ENCODE peak calls at places on chromosomes 12 and 14, in seven cellular contexts. J is GM23338, I is colonic mucosa, O is left ventricle myocardium inferior, H is left lung, S is endodermal cell, U is fibroblast of lung. W is an unnamed sample.

GRCh38 chr12:29599397-29599796 is 101.9 kb upstream of the OVCH1 start:
- DNase-seq in O (no peak), S (no peak), I (no peak), H (no peak), J (no peak), U (peak; percentile 33), W (peak; percentile 26)

GRCh38 chr12:13229504-13229903 is 33.0 kb downstream of the EMP1 start:
- DNase-seq in H (no peak), S (peak; percentile 46), J (peak; percentile 15), I (no peak), O (no peak), U (no peak), W (no peak)

GRCh38 chr14:23638414-23639047 is 2.4 kb downstream of the DHRS2 start:
- DNase-seq in U (no peak), H (no peak), O (no peak), J (no peak), I (no peak), S (peak; percentile 33), W (no peak)

GRCh38 chr12:54075431-54075830 is 21.8 kb downstream of the HOXC4 start:
- DNase-seq in O (no peak), I (no peak), S (peak; percentile 70), U (no peak), J (peak; percentile 51), H (no peak), W (no peak)

GRCh38 chr14:92511472-92512247 is 1.9 kb upstream of the RIN3 start:
- DNase-seq in S (peak; percentile 57), U (peak; percentile 95), J (no peak), I (peak; percentile 74), H (no peak), O (no peak), W (no peak)

GRCh38 chr12:65306603-65307501 is 28.4 kb downstream of the MSRB3 start:
- DNase-seq in U (peak; percentile 70), H (peak; percentile 74), I (peak; percentile 22), J (peak; percentile 63), S (peak; percentile 70), O (peak; percentile 50), W (no peak)

GRCh38 chr12:84070311-84070710 is 842.3 kb downstream of the SLC6A15 start:
- DNase-seq in O (no peak), J (no peak), I (peak; percentile 15), H (no peak), U (peak; percentile 79), S (no peak), W (no peak)

GRCh38 chr12:10220398-10221077 is 7.9 kb downstream of the GABARAPL1 start:
- DNase-seq in S (no peak), O (peak; percentile 75), I (peak; percentile 26), J (no peak), U (peak; percentile 84), H (no peak), W (peak; percentile 90)

GRCh38 chr14:52106853-52107252 is 38.0 kb upstream of the NID2 start:
- DNase-seq in I (no peak), U (peak; percentile 27), S (no peak), H (no peak), J (no peak), O (no peak), W (no peak)

GRCh38 chr14:46580941-46581671 is 70.5 kb downstream of the RPL10L start:
- DNase-seq in U (peak; percentile 9), H (no peak), O (no peak), S (peak; percentile 69), J (peak; percentile 65), I (peak; percentile 20), W (no peak)

GRCh38 chr12:94990222-94990621 is 13.3 kb downstream of the NDUFA12 start:
- DNase-seq in O (no peak), H (no peak), I (no peak), S (no peak), J (no peak), U (no peak), W (no peak)

GRCh38 chr12:12995088-12995487 is 5.0 kb downstream of the HEBP1 start:
- DNase-seq in I (no peak), H (no peak), J (no peak), U (no peak), O (no peak), S (no peak), W (no peak)

GRCh38 chr12:10554971-10555481 is 49.3 kb downstream of the EIF2S3B start:
- DNase-seq in O (no peak), I (no peak), J (no peak), H (no peak), S (no peak), U (no peak), W (no peak)

GRCh38 chr12:124464062-124464461 is 103.3 kb downstream of the NCOR2 start:
- DNase-seq in U (no peak), J (no peak), I (no peak), S (no peak), O (peak; percentile 48), H (peak; percentile 50), W (peak; percentile 48)

GRCh38 chr12:120228291-120229070 is 27.6 kb upstream of the RPLP0 start:
- DNase-seq in I (peak; percentile 96), S (peak; percentile 99), U (peak; percentile 82), H (peak; percentile 94), J (peak; percentile 98), O (peak; percentile 87), W (peak; percentile 95)
- H3K4me1 ChIP-seq in I (peaks cover 53% of the 10 kb centered on the region), S (peaks cover 71% of the 10 kb centered on the region), U (peaks cover 53% of the 10 kb centered on the region), H (peaks cover 62% of the 10 kb centered on the region), J (peaks cover 57% of the 10 kb centered on the region), O (peaks cover 99% of the 10 kb centered on the region), W (peaks cover 83% of the 10 kb centered on the region)

GRCh38 chr14:36510874-36511273 is 9.2 kb downstream of the NKX2-1 start:
- DNase-seq in S (no peak), O (no peak), U (no peak), J (no peak), I (no peak), H (no peak), W (no peak)

GRCh38 chr14:36508418-36509051 is 11.5 kb downstream of the NKX2-1 start:
- DNase-seq in J (peak; percentile 62), U (no peak), I (no peak), O (no peak), S (peak; percentile 80), H (peak; percentile 86), W (no peak)

GRCh38 chr14:36510078-36510799 is 9.8 kb downstream of the NKX2-1 start:
- DNase-seq in H (peak; percentile 74), J (peak; percentile 61), U (no peak), S (peak; percentile 82), O (no peak), I (no peak), W (no peak)

GRCh38 chr14:36507847-36508417 is 12.1 kb downstream of the NKX2-1 start:
- DNase-seq in O (no peak), I (no peak), J (peak; percentile 46), U (no peak), S (no peak), H (no peak), W (no peak)

DNA sequence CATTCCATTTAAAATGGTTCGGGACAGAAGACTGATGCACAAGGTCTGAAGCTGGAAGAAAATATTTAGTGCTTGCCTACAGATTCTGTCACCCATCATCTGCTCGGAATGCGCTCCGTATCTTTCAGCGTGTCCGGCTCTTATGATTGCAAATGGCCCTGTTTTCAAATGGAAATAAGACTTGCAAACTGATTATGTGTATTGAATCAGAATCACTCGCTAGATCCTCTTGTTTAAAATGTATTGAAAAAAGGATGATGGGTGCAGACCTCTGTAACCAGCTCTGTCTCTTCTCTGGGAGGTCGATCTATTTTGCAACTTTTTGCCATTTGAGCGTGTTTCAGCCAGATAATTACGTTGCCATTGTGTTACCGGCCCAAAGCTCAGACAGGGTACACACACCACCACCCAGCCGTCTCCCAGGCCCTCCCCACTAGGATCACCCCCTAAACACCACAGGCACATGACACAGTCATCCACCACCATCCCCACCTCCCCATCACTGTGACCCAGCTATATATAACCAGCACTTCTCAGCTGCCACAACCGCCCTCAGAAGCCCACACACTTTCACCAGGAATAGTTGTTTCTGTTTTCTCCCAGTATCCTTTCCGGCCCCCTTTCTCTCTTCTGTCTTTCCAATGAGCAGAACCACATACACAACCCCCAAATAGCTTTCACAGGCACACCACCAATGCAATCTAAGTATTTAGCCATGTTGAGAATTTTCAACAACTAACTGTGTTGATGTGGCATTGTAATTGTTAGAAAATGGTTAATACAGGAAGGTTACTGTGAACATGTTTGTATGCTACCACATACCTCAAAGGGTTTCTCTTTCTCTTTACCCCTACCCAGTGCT is 10.7 kb downstream of the NKX2-1 start:
- DNase-seq in H (no peak), J (peak; percentile 42), I (no peak), U (no peak), S (peak; percentile 49), O (no peak), W (no peak)
- H3K4me1 ChIP-seq in H (no peaks in the 10 kb centered on the region), J (peaks cover 75% of the 10 kb centered on the region), I (no peaks in the 10 kb centered on the region), U (no peaks in the 10 kb centered on the region), S (peaks cover 19% of the 10 kb centered on the region), O (peaks cover 15% of the 10 kb centered on the region), W (peaks cover 1% of the 10 kb centered on the region)

GRCh38 chr14:105486974-105487448 is 325 bp downstream of the CRIP1 start:
- DNase-seq in S (peak; percentile 82), I (peak; percentile 86), O (peak; percentile 88), H (no peak), J (peak; percentile 62), U (no peak), W (peak; percentile 75)
- H3K4me1 ChIP-seq in S (peaks cover 7% of the 10 kb centered on the region), I (peaks cover 28% of the 10 kb centered on the region), O (peaks cover 92% of the 10 kb centered on the region), H (peaks cover 44% of the 10 kb centered on the region), J (peaks cover 6% of the 10 kb centered on the region), U (peaks cover 10% of the 10 kb centered on the region), W (peaks cover 16% of the 10 kb centered on the region)

GRCh38 chr14:65257405-65257804 is 155.1 kb upstream of the MAX start:
- DNase-seq in H (no peak), I (no peak), S (no peak), J (no peak), O (no peak), U (no peak), W (no peak)

GRCh38 chr14:65258391-65258790 is 154.1 kb upstream of the FUT8 start:
- DNase-seq in S (no peak), H (no peak), I (no peak), J (no peak), U (peak; percentile 78), O (no peak), W (no peak)

GRCh38 chr14:65256714-65257113 is 154.4 kb upstream of the MAX start:
- DNase-seq in H (no peak), U (no peak), J (no peak), S (no peak), O (no peak), I (no peak), W (no peak)

GRCh38 chr14:65255029-65255545 is 152.8 kb upstream of the MAX start:
- DNase-seq in H (no peak), J (no peak), O (no peak), S (no peak), U (peak; percentile 66), I (no peak), W (no peak)

DNA sequence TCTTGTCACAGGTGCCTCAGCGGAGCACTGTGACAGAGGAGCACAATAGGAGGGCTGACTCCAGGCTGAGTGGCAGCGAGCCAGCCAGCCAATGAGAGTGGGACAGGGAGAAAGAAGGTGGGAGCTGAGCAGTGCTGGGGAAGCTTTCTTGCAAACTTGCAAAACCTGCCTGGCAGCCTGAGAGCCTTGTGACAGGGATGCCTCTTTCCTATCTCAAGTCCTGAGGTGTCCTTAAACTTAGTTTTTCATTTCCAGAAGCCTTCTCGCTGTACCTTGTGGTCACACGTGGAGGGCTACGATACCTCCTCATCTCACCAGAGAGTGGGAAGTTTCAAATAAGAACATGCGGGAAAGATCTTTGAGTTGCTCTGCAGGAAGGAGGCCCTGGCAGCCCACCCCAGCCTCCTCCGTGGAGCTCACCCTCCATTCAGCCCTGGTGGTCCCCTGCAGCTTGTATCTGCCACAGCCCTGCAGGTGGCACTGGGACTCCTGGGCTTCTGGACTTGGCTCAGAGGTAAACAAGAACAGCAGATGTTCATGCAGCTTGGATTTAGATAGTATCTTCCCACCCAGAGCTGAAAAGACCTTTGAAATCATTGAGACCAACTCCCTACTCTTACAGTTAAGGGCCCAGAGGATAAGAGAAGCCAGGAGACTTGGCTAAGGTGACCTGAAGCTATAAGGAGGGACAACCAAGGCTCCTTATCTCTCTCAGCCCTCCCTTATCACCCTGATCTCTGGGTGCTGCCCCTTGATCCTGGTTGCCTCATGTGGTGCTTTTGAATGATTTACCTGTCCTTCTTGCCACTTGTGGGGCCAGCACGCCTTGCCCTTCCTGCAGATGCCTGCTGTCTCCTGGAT is 153.5 kb upstream of the MAX start:
- DNase-seq in H (no peak), S (peak; percentile 95), O (no peak), U (no peak), I (peak; percentile 94), J (peak; percentile 94), W (no peak)
- H3K4me1 ChIP-seq in H (peaks cover 2% of the 10 kb centered on the region), S (peaks cover 12% of the 10 kb centered on the region), O (peaks cover 5% of the 10 kb centered on the region), U (peaks cover 15% of the 10 kb centered on the region), I (peaks cover 4% of the 10 kb centered on the region), J (peaks cover 14% of the 10 kb centered on the region), W (no peaks in the 10 kb centered on the region)

W was measured in psoas muscle.